ENCODE peak calls at places on chromosomes 7 and 10, in five cellular contexts. B is DMS53; W is AG20443; T is putamen; A is CD8-positive, alpha-beta T cell. Y is an unnamed sample.
A peak's percentile ranks its signal among the peaks of the same experiment; 100 is the strongest.

GRCh38 chr7:6709808-6710207 is 3.1 kb upstream of the ZNF12 start:
- DNase-seq in B (peak; percentile 56), W (no peak), T (no peak), A (no peak), Y (no peak)

GRCh38 chr7:1810521-1810920 is 140.4 kb downstream of the ELFN1 start:
- DNase-seq in B (no peak), W (peak; percentile 33), T (no peak), A (no peak), Y (no peak)

GRCh38 chr10:36280396-36280795 is 638.3 kb upstream of the FZD8 start:
- DNase-seq in B (no peak), W (no peak), T (no peak), A (no peak), Y (no peak)

GRCh38 chr7:130486963-130487324 is 4.9 kb upstream of the MEST start:
- DNase-seq in B (no peak), W (no peak), T (no peak), A (no peak), Y (no peak)

GRCh38 chr7:117777335-117778150 is 95.7 kb downstream of the CTTNBP2 start:
- DNase-seq in B (no peak), W (no peak), T (no peak), A (no peak), Y (no peak)

GRCh38 chr7:92813390-92814024 is 22.9 kb downstream of the CDK6 start:
- DNase-seq in B (peak; percentile 36), W (no peak), T (no peak), A (no peak), Y (no peak)

GRCh38 chr10:20797290-20797689 is 99.8 kb downstream of the NEBL start:
- DNase-seq in B (no peak), W (no peak), T (no peak), A (no peak), Y (no peak)

GRCh38 chr10:74585231-74586087 is 240.9 kb upstream of the KAT6B start:
- DNase-seq in B (peak; percentile 74), W (no peak), T (peak; percentile 18), A (peak; percentile 24), Y (peak; percentile 3)

GRCh38 chr10:94005050-94005449 is 11.3 kb downstream of the PLCE1 start:
- DNase-seq in B (no peak), W (no peak), T (no peak), A (no peak), Y (no peak)

GRCh38 chr7:80106498-80107113 is 28.0 kb upstream of the GNAI1 start:
- DNase-seq in B (no peak), W (no peak), T (no peak), A (no peak), Y (no peak)

GRCh38 chr7:159218216-159219006 is 73.7 kb upstream of the VIPR2 start:
- DNase-seq in B (no peak), W (no peak), T (no peak), A (no peak), Y (no peak)

Y was measured in head of caudate nucleus.